ENCODE peak calls at places on chromosome 21, in six cellular contexts. One of them, this sample, is unnamed.

GRCh38 chr21:33075596-33076195 is 5.8 kb downstream of the OLIG1 start:
- DNase-seq in GM23338: peak
- DNase-seq in WTC11: no peak
- DNase-seq in K562: no peak
- DNase-seq in H1: peak
- DNase-seq in HepG2: no peak
- DNase-seq in this sample: no peak

GRCh38 chr21:18832950-18833349 is 429.4 kb upstream of the TMPRSS15 start:
- DNase-seq in GM23338: no peak
- DNase-seq in WTC11: no peak
- DNase-seq in K562: no peak
- DNase-seq in H1: no peak
- DNase-seq in HepG2: no peak
- DNase-seq in this sample: no peak

GRCh38 chr21:21084179-21084578 is 86.0 kb downstream of the NCAM2 start:
- DNase-seq in GM23338: no peak
- DNase-seq in WTC11: no peak
- DNase-seq in K562: no peak
- DNase-seq in H1: no peak
- DNase-seq in HepG2: no peak
- DNase-seq in this sample: no peak

GRCh38 chr21:33789697-33790096 is 125.9 kb downstream of the ATP5PO start:
- DNase-seq in GM23338: no peak
- DNase-seq in WTC11: no peak
- DNase-seq in K562: no peak
- DNase-seq in H1: no peak
- DNase-seq in HepG2: no peak
- DNase-seq in this sample: no peak

GRCh38 chr21:29360799-29361765 is 62.4 kb downstream of the BACH1 start:
- DNase-seq in GM23338: peak
- DNase-seq in WTC11: no peak
- DNase-seq in K562: no peak
- DNase-seq in H1: no peak
- DNase-seq in HepG2: no peak
- DNase-seq in this sample: no peak

GRCh38 chr21:38475519-38475918 is 22.8 kb downstream of the ERG start:
- DNase-seq in GM23338: peak
- DNase-seq in WTC11: peak
- DNase-seq in K562: no peak
- DNase-seq in H1: peak
- DNase-seq in HepG2: no peak
- DNase-seq in this sample: no peak

GRCh38 chr21:27021801-27022200 is 54.9 kb upstream of the ADAMTS5 start:
- DNase-seq in GM23338: no peak
- DNase-seq in WTC11: no peak
- DNase-seq in K562: no peak
- DNase-seq in H1: no peak
- DNase-seq in HepG2: no peak
- DNase-seq in this sample: no peak

GRCh38 chr21:37642493-37642892 is 273.8 kb downstream of the KCNJ6 start:
- DNase-seq in GM23338: peak
- DNase-seq in WTC11: peak
- DNase-seq in K562: peak
- DNase-seq in H1: no peak
- DNase-seq in HepG2: peak
- DNase-seq in this sample: no peak

GRCh38 chr21:25995283-25995682 is 175.3 kb downstream of the APP start:
- DNase-seq in GM23338: no peak
- DNase-seq in WTC11: no peak
- DNase-seq in K562: no peak
- DNase-seq in H1: no peak
- DNase-seq in HepG2: no peak
- DNase-seq in this sample: no peak

GRCh38 chr21:33666153-33666552 is 23.9 kb downstream of the ITSN1 start:
- DNase-seq in GM23338: no peak
- DNase-seq in WTC11: no peak
- DNase-seq in K562: no peak
- DNase-seq in H1: no peak
- DNase-seq in HepG2: no peak
- DNase-seq in this sample: no peak

GRCh38 chr21:38319781-38320180 is 63.0 kb downstream of the KCNJ15 start:
- DNase-seq in GM23338: no peak
- DNase-seq in WTC11: no peak
- DNase-seq in K562: no peak
- DNase-seq in H1: no peak
- DNase-seq in HepG2: no peak
- DNase-seq in this sample: no peak

GRCh38 chr21:31278511-31279155 is 65.4 kb downstream of the TIAM1 start:
- DNase-seq in GM23338: no peak
- DNase-seq in WTC11: no peak
- DNase-seq in K562: no peak
- DNase-seq in H1: no peak
- DNase-seq in HepG2: no peak
- DNase-seq in this sample: no peak
- TF ChIP-seq CREB1 in GM23338: no peak
- TF ChIP-seq CREB1 in WTC11: no peak
- TF ChIP-seq CREB1 in K562: no peak
- TF ChIP-seq CREB1 in H1: no peak
- TF ChIP-seq CREB1 in HepG2: no peak
- TF ChIP-seq CREB1 in this sample: no peak

GRCh38 chr21:17461582-17461981 is 51.3 kb upstream of the CXADR start:
- DNase-seq in GM23338: no peak
- DNase-seq in WTC11: no peak
- DNase-seq in K562: no peak
- DNase-seq in H1: no peak
- DNase-seq in HepG2: peak
- DNase-seq in this sample: no peak
- TF ChIP-seq CREB1 in GM23338: no peak
- TF ChIP-seq CREB1 in WTC11: no peak
- TF ChIP-seq CREB1 in K562: no peak
- TF ChIP-seq CREB1 in H1: no peak
- TF ChIP-seq CREB1 in HepG2: no peak
- TF ChIP-seq CREB1 in this sample: no peak

DNA sequence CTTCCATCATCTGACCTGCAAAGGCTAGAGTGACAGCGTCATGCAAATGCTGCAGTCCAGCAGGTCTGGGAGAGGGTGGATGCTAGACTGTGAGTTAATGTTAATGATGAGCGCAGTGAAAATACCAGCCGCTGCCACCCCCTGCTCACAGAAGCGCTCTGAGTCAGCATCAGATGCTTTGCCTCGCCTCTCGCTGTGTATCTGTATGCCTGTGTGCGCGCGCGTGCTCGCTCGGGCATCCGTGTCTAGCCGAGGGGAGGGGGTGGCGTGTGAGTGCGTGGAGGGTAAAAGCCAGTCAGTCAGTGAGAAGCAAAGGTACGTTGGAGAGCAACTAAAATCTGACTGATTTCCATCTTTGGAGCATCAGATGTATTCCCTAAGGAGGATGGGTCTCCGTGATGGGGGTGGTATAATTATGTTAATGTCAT is 858.7 kb downstream of the USP25 start:
- DNase-seq in GM23338: peak
- DNase-seq in WTC11: peak
- DNase-seq in K562: no peak
- DNase-seq in H1: no peak
- DNase-seq in HepG2: no peak
- DNase-seq in this sample: no peak
- TF ChIP-seq CREB1 in GM23338: no peak
- TF ChIP-seq CREB1 in WTC11: no peak
- TF ChIP-seq CREB1 in K562: no peak
- TF ChIP-seq CREB1 in H1: no peak
- TF ChIP-seq CREB1 in HepG2: no peak
- TF ChIP-seq CREB1 in this sample: no peak

GRCh38 chr21:28294046-28294445 is 698.6 kb downstream of the LTN1 start:
- DNase-seq in GM23338: no peak
- DNase-seq in WTC11: no peak
- DNase-seq in K562: no peak
- DNase-seq in H1: no peak
- DNase-seq in HepG2: no peak
- DNase-seq in this sample: no peak
- TF ChIP-seq CREB1 in GM23338: no peak
- TF ChIP-seq CREB1 in WTC11: no peak
- TF ChIP-seq CREB1 in K562: no peak
- TF ChIP-seq CREB1 in H1: no peak
- TF ChIP-seq CREB1 in HepG2: no peak
- TF ChIP-seq CREB1 in this sample: no peak

DNA sequence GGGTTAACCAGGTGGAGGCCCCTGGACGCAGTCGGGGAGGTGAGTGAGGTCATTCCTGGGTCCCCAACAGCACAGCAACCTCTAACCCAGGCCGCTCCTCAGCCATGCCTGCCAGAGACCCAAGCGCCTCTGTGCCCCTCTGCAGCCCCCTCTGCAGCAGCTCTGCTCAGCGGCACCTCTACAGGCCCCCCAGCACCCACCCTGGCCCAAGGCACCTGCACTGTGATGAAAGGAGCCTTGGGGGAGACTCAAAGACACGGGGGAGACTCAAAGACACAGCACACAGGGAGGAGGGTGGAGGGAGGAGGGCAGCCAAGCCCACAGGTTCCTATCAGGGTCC is 19.5 kb downstream of the WDR4 start:
- DNase-seq in GM23338: no peak
- DNase-seq in WTC11: no peak
- DNase-seq in K562: no peak
- DNase-seq in H1: no peak
- DNase-seq in HepG2: no peak
- DNase-seq in this sample: no peak
- TF ChIP-seq CREB1 in GM23338: no peak
- TF ChIP-seq CREB1 in WTC11: no peak
- TF ChIP-seq CREB1 in K562: no peak
- TF ChIP-seq CREB1 in H1: no peak
- TF ChIP-seq CREB1 in HepG2: no peak
- TF ChIP-seq CREB1 in this sample: no peak

DNA sequence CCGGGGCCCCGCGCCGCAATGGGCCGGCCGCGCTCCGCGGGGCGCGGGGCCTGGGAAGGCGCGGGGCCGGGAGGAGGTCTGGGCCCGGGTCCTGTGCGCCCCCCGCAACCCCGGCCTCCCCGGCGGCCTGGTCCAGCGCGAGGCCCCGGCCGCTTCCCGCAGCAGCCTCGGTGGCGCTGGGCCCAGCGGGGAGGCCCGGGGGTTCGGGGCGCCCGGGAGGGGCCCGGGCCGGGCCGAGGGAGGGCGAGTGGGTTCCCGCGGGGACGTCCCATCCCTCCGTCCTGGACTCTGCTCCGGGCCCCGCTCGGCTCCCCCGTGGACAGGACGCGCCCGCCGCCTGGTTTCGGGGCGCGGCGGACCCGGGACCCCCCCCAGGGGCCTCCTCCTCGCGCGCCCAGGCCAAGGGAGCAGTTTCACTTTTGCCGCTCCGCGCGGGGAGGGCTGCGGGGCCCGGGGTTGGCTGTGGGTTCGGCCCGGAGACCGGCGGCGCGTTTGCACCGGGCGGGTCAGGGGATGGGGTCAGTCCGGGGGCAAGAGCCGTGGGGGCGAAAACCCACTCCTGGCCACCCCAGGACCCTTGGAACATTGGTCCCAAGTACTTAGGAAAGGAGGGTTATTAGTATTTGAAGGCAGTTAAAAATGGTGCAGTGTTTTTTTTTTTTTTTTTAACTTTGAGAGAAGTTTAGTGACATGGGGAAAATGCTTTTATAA is 603 bp downstream of the AGPAT3 start:
- DNase-seq in GM23338: peak
- DNase-seq in WTC11: no peak
- DNase-seq in K562: peak
- DNase-seq in H1: peak
- DNase-seq in HepG2: no peak
- DNase-seq in this sample: no peak
- TF ChIP-seq CREB1 in GM23338: no peak
- TF ChIP-seq CREB1 in WTC11: no peak
- TF ChIP-seq CREB1 in K562: no peak
- TF ChIP-seq CREB1 in H1: no peak
- TF ChIP-seq CREB1 in HepG2: no peak
- TF ChIP-seq CREB1 in this sample: no peak

GRCh38 chr21:35925497-35925896 is 134.8 kb downstream of the SETD4 start:
- DNase-seq in GM23338: no peak
- DNase-seq in WTC11: no peak
- DNase-seq in K562: peak
- DNase-seq in H1: no peak
- DNase-seq in HepG2: peak
- DNase-seq in this sample: no peak
- TF ChIP-seq CREB1 in GM23338: no peak
- TF ChIP-seq CREB1 in WTC11: no peak
- TF ChIP-seq CREB1 in K562: no peak
- TF ChIP-seq CREB1 in H1: no peak
- TF ChIP-seq CREB1 in HepG2: no peak
- TF ChIP-seq CREB1 in this sample: no peak

DNA sequence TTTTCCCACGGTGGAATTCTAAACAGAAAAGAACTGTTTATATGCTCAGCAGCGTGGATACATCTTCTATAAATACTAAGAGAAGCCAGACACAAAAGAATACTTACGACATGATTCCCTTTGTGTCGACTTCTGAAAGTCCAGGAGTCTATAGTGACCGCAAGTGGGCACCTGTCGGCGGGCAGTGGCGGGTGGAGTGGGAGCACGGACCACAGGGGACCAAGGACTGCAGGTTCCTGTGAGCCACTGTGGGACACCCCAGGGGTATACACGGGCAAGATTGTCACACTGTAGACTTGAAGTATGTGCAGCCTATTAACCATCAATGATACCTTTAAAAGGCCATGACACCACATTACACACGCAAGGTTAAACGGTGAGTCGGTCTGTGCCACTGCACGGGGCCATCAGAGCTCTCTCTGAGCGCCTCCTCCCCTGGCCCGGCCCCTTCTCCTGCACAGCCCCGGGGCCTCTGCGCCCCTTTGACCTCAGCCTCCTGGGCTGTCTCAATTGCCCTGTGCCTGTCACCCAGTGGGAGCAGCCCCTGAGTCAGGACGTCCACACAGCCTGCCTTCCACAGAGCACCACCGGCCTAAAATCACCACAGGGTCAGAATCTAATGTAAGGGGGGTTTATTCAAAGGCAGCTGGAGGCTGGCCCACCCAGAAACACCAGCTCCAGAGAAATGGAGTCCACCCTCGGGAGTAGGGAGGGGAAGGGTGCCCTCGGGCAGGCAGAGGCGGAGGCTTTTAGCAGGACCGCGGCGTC is 90.0 kb upstream of the COL6A1 start:
- DNase-seq in GM23338: no peak
- DNase-seq in WTC11: no peak
- DNase-seq in K562: no peak
- DNase-seq in H1: no peak
- DNase-seq in HepG2: no peak
- DNase-seq in this sample: no peak
- TF ChIP-seq CREB1 in GM23338: no peak
- TF ChIP-seq CREB1 in WTC11: no peak
- TF ChIP-seq CREB1 in K562: no peak
- TF ChIP-seq CREB1 in H1: no peak
- TF ChIP-seq CREB1 in HepG2: no peak
- TF ChIP-seq CREB1 in this sample: no peak

This sample was measured in GM12878.